ENCODE peak calls at places on chromosome 21, in six cellular contexts. One of them, this sample, is unnamed.

GRCh38 chr21:42650441-42651421 is 2.7 kb upstream of the PDE9A start:
- DNase-seq in activated T-helper 1 cell treated with anti-CD3 and anti-CD28 coated beads, Interleukin-12 subunit alpha, Interleukin-12 subunit beta, Interleukin-2, Interleukin-4 antibody, amounts not matched to agents 30 ng/mL and 10 ng/mL and 1 ng/mL, durations not matched to agents 14 hours and 24 hours and 36 hours: no peak
- DNase-seq in stimulated activated naive CD8-positive, alpha-beta T cell treated with anti-CD3 and anti-CD28 coated beads, Interleukin-15, Interleukin-2, amounts not matched to agents 100 U/mL and 50 U/mL, for 24 hours: no peak
- DNase-seq in nucleus accumbens: no peak
- DNase-seq in foreskin keratinocyte: no peak
- DNase-seq in ascending aorta: no peak
- DNase-seq in this sample: no peak

GRCh38 chr21:42746593-42747266 is 93.3 kb downstream of the PDE9A start:
- DNase-seq in ascending aorta: no peak
- DNase-seq in foreskin keratinocyte: no peak
- DNase-seq in stimulated activated naive CD8-positive, alpha-beta T cell treated with anti-CD3 and anti-CD28 coated beads, Interleukin-15, Interleukin-2, amounts not matched to agents 100 U/mL and 50 U/mL, for 24 hours: peak
- DNase-seq in activated T-helper 1 cell treated with anti-CD3 and anti-CD28 coated beads, Interleukin-12 subunit alpha, Interleukin-12 subunit beta, Interleukin-2, Interleukin-4 antibody, amounts not matched to agents 30 ng/mL and 10 ng/mL and 1 ng/mL, durations not matched to agents 14 hours and 24 hours and 36 hours: peak
- DNase-seq in nucleus accumbens: no peak
- DNase-seq in this sample: no peak

GRCh38 chr21:28294046-28294445 is 698.6 kb downstream of the LTN1 start:
- DNase-seq in ascending aorta: no peak
- DNase-seq in stimulated activated naive CD8-positive, alpha-beta T cell treated with anti-CD3 and anti-CD28 coated beads, Interleukin-15, Interleukin-2, amounts not matched to agents 100 U/mL and 50 U/mL, for 24 hours: no peak
- DNase-seq in nucleus accumbens: no peak
- DNase-seq in activated T-helper 1 cell treated with anti-CD3 and anti-CD28 coated beads, Interleukin-12 subunit alpha, Interleukin-12 subunit beta, Interleukin-2, Interleukin-4 antibody, amounts not matched to agents 30 ng/mL and 10 ng/mL and 1 ng/mL, durations not matched to agents 14 hours and 24 hours and 36 hours: no peak
- DNase-seq in foreskin keratinocyte: peak
- DNase-seq in this sample: no peak

GRCh38 chr21:45255381-45256020 is 32.2 kb downstream of the POFUT2 start:
- DNase-seq in foreskin keratinocyte: no peak
- DNase-seq in activated T-helper 1 cell treated with anti-CD3 and anti-CD28 coated beads, Interleukin-12 subunit alpha, Interleukin-12 subunit beta, Interleukin-2, Interleukin-4 antibody, amounts not matched to agents 30 ng/mL and 10 ng/mL and 1 ng/mL, durations not matched to agents 14 hours and 24 hours and 36 hours: no peak
- DNase-seq in stimulated activated naive CD8-positive, alpha-beta T cell treated with anti-CD3 and anti-CD28 coated beads, Interleukin-15, Interleukin-2, amounts not matched to agents 100 U/mL and 50 U/mL, for 24 hours: no peak
- DNase-seq in nucleus accumbens: no peak
- DNase-seq in ascending aorta: no peak
- DNase-seq in this sample: peak

GRCh38 chr21:32889596-32889995 is 118.0 kb upstream of the PAXBP1 start:
- DNase-seq in foreskin keratinocyte: peak
- DNase-seq in stimulated activated naive CD8-positive, alpha-beta T cell treated with anti-CD3 and anti-CD28 coated beads, Interleukin-15, Interleukin-2, amounts not matched to agents 100 U/mL and 50 U/mL, for 24 hours: no peak
- DNase-seq in nucleus accumbens: no peak
- DNase-seq in activated T-helper 1 cell treated with anti-CD3 and anti-CD28 coated beads, Interleukin-12 subunit alpha, Interleukin-12 subunit beta, Interleukin-2, Interleukin-4 antibody, amounts not matched to agents 30 ng/mL and 10 ng/mL and 1 ng/mL, durations not matched to agents 14 hours and 24 hours and 36 hours: no peak
- DNase-seq in ascending aorta: no peak
- DNase-seq in this sample: no peak

GRCh38 chr21:45945868-45946210 is 35.7 kb upstream of the COL6A1 start:
- DNase-seq in nucleus accumbens: no peak
- DNase-seq in ascending aorta: no peak
- DNase-seq in stimulated activated naive CD8-positive, alpha-beta T cell treated with anti-CD3 and anti-CD28 coated beads, Interleukin-15, Interleukin-2, amounts not matched to agents 100 U/mL and 50 U/mL, for 24 hours: no peak
- DNase-seq in foreskin keratinocyte: no peak
- DNase-seq in activated T-helper 1 cell treated with anti-CD3 and anti-CD28 coated beads, Interleukin-12 subunit alpha, Interleukin-12 subunit beta, Interleukin-2, Interleukin-4 antibody, amounts not matched to agents 30 ng/mL and 10 ng/mL and 1 ng/mL, durations not matched to agents 14 hours and 24 hours and 36 hours: no peak
- DNase-seq in this sample: no peak

GRCh38 chr21:16424331-16424749 is 694.6 kb downstream of the USP25 start:
- DNase-seq in ascending aorta: no peak
- DNase-seq in foreskin keratinocyte: peak
- DNase-seq in nucleus accumbens: no peak
- DNase-seq in stimulated activated naive CD8-positive, alpha-beta T cell treated with anti-CD3 and anti-CD28 coated beads, Interleukin-15, Interleukin-2, amounts not matched to agents 100 U/mL and 50 U/mL, for 24 hours: no peak
- DNase-seq in activated T-helper 1 cell treated with anti-CD3 and anti-CD28 coated beads, Interleukin-12 subunit alpha, Interleukin-12 subunit beta, Interleukin-2, Interleukin-4 antibody, amounts not matched to agents 30 ng/mL and 10 ng/mL and 1 ng/mL, durations not matched to agents 14 hours and 24 hours and 36 hours: no peak
- DNase-seq in this sample: no peak

GRCh38 chr21:42500736-42501135 is 4.7 kb upstream of the RSPH1 start:
- DNase-seq in stimulated activated naive CD8-positive, alpha-beta T cell treated with anti-CD3 and anti-CD28 coated beads, Interleukin-15, Interleukin-2, amounts not matched to agents 100 U/mL and 50 U/mL, for 24 hours: no peak
- DNase-seq in activated T-helper 1 cell treated with anti-CD3 and anti-CD28 coated beads, Interleukin-12 subunit alpha, Interleukin-12 subunit beta, Interleukin-2, Interleukin-4 antibody, amounts not matched to agents 30 ng/mL and 10 ng/mL and 1 ng/mL, durations not matched to agents 14 hours and 24 hours and 36 hours: no peak
- DNase-seq in foreskin keratinocyte: peak
- DNase-seq in nucleus accumbens: no peak
- DNase-seq in ascending aorta: no peak
- DNase-seq in this sample: no peak

GRCh38 chr21:28959367-28960099 is 33.1 kb downstream of the LTN1 start:
- DNase-seq in nucleus accumbens: no peak
- DNase-seq in activated T-helper 1 cell treated with anti-CD3 and anti-CD28 coated beads, Interleukin-12 subunit alpha, Interleukin-12 subunit beta, Interleukin-2, Interleukin-4 antibody, amounts not matched to agents 30 ng/mL and 10 ng/mL and 1 ng/mL, durations not matched to agents 14 hours and 24 hours and 36 hours: no peak
- DNase-seq in stimulated activated naive CD8-positive, alpha-beta T cell treated with anti-CD3 and anti-CD28 coated beads, Interleukin-15, Interleukin-2, amounts not matched to agents 100 U/mL and 50 U/mL, for 24 hours: no peak
- DNase-seq in ascending aorta: no peak
- DNase-seq in foreskin keratinocyte: peak
- DNase-seq in this sample: no peak

GRCh38 chr21:45290948-45291612 is 3.4 kb upstream of the POFUT2 start:
- DNase-seq in activated T-helper 1 cell treated with anti-CD3 and anti-CD28 coated beads, Interleukin-12 subunit alpha, Interleukin-12 subunit beta, Interleukin-2, Interleukin-4 antibody, amounts not matched to agents 30 ng/mL and 10 ng/mL and 1 ng/mL, durations not matched to agents 14 hours and 24 hours and 36 hours: no peak
- DNase-seq in foreskin keratinocyte: peak
- DNase-seq in nucleus accumbens: no peak
- DNase-seq in ascending aorta: no peak
- DNase-seq in stimulated activated naive CD8-positive, alpha-beta T cell treated with anti-CD3 and anti-CD28 coated beads, Interleukin-15, Interleukin-2, amounts not matched to agents 100 U/mL and 50 U/mL, for 24 hours: no peak
- DNase-seq in this sample: no peak

GRCh38 chr21:37430184-37430821 is 63.7 kb downstream of the DYRK1A start:
- DNase-seq in activated T-helper 1 cell treated with anti-CD3 and anti-CD28 coated beads, Interleukin-12 subunit alpha, Interleukin-12 subunit beta, Interleukin-2, Interleukin-4 antibody, amounts not matched to agents 30 ng/mL and 10 ng/mL and 1 ng/mL, durations not matched to agents 14 hours and 24 hours and 36 hours: no peak
- DNase-seq in stimulated activated naive CD8-positive, alpha-beta T cell treated with anti-CD3 and anti-CD28 coated beads, Interleukin-15, Interleukin-2, amounts not matched to agents 100 U/mL and 50 U/mL, for 24 hours: no peak
- DNase-seq in ascending aorta: no peak
- DNase-seq in foreskin keratinocyte: peak
- DNase-seq in nucleus accumbens: no peak
- DNase-seq in this sample: no peak